ENCODE peak calls at places on chromosomes 6 and 20, in five cellular contexts. R is left ventricle myocardium superior; E is stimulated activated CD8-positive, alpha-beta memory T cell treated with anti-CD3 and anti-CD28 coated beads, Interleukin-15, amount 100 ng/mL, for 1 hour; J is ureter; W is GM10248. Z is an unnamed sample.

GRCh38 chr20:50520222-50520877 is 10.2 kb downstream of the PTPN1 start:
- DNase-seq in W (no peak), E (no peak), R (no peak), J (no peak), Z (no peak)

GRCh38 chr6:166651408-166651807 is 24.4 kb upstream of the RPS6KA2 start:
- DNase-seq in R (no peak), W (no peak), J (no peak), E (no peak), Z (no peak)

GRCh38 chr20:61898405-61898804 is 167.3 kb downstream of the TAF4 start:
- DNase-seq in J (no peak), R (peak), E (no peak), W (no peak), Z (no peak)

GRCh38 chr20:38290829-38291581 is 13.0 kb upstream of the BPI start:
- DNase-seq in J (no peak), E (no peak), R (peak), W (no peak), Z (no peak)

GRCh38 chr6:72952808-72953630 is 272.3 kb downstream of the KHDC1L start:
- DNase-seq in E (no peak), R (no peak), W (no peak), J (no peak), Z (no peak)

GRCh38 chr20:62496525-62497218 is 20.9 kb upstream of the GATA5 start:
- DNase-seq in W (peak), J (no peak), R (peak), E (no peak), Z (peak)

GRCh38 chr20:17806739-17807441 is 107.1 kb downstream of the BANF2 start:
- DNase-seq in R (peak), E (no peak), W (no peak), J (peak), Z (no peak)

GRCh38 chr6:105594272-105594671 is 191.4 kb upstream of the PREP start:
- DNase-seq in J (no peak), W (no peak), R (no peak), E (no peak), Z (no peak)

GRCh38 chr6:97656236-97656635 is 373.2 kb upstream of the MMS22L start:
- DNase-seq in R (no peak), E (no peak), J (no peak), W (no peak), Z (no peak)

GRCh38 chr6:116483616-116484015 is 22.4 kb downstream of the CALHM6 start:
- DNase-seq in W (no peak), R (no peak), J (no peak), E (no peak), Z (no peak)

GRCh38 chr20:33725607-33726264 is 5.6 kb upstream of the PXMP4 start:
- DNase-seq in J (no peak), R (no peak), E (no peak), W (no peak), Z (no peak)

GRCh38 chr6:42417641-42418112 is 34.0 kb downstream of the TRERF1 start:
- DNase-seq in J (no peak), W (no peak), R (no peak), E (peak), Z (no peak)

GRCh38 chr20:17688965-17689364 is 6.9 kb upstream of the RRBP1 start:
- DNase-seq in W (no peak), E (no peak), R (no peak), J (no peak), Z (no peak)

GRCh38 chr6:6960571-6961251 is 147.1 kb upstream of the RREB1 start:
- DNase-seq in J (no peak), W (no peak), E (no peak), R (no peak), Z (no peak)

GRCh38 chr20:33015114-33015491 is 7.6 kb downstream of the BPIFB2 start:
- DNase-seq in E (no peak), J (no peak), W (no peak), R (no peak), Z (no peak)

GRCh38 chr6:160137130-160137988 is 15.7 kb downstream of the SLC22A1 start:
- DNase-seq in J (no peak), R (no peak), E (no peak), W (no peak), Z (no peak)

GRCh38 chr6:75331134-75331533 is 46.5 kb upstream of the TMEM30A start:
- DNase-seq in E (no peak), J (no peak), W (no peak), R (no peak), Z (no peak)

GRCh38 chr20:59945731-59946130 is 5.5 kb downstream of the FAM217B start:
- DNase-seq in J (no peak), E (no peak), R (no peak), W (no peak), Z (no peak)

GRCh38 chr20:24782221-24782620 is 166.8 kb upstream of the CST7 start:
- DNase-seq in E (no peak), R (no peak), W (no peak), J (no peak), Z (no peak)

GRCh38 chr6:20875369-20875963 is 341.2 kb downstream of the CDKAL1 start:
- DNase-seq in W (no peak), R (no peak), E (no peak), J (no peak), Z (peak)

GRCh38 chr6:20409427-20409971 is 7.8 kb downstream of the E2F3 start:
- DNase-seq in W (peak), J (no peak), E (no peak), R (no peak), Z (no peak)

GRCh38 chr20:30811896-30812671 is 445.4 kb upstream of the DEFB115 start:
- DNase-seq in W (peak), E (no peak), J (peak), R (peak), Z (peak)

Z was measured in glutamatergic neuron.